ENCODE peak calls at places on chromosomes 2 and 18, in six cellular contexts. L is HS-5, W is GM13977, F is fibroblast of the aortic adventitia, A is MV-4-11, Z is colonic mucosa. E is an unnamed sample.

GRCh38 chr2:48607307-48608014 is 10.2 kb upstream of the GTF2A1L start:
- DNase-seq in Z (no peak), A (peak), W (no peak), F (peak), L (no peak), E (no peak)

GRCh38 chr18:58784601-58785137 is 80.0 kb upstream of the ZNF532 start:
- DNase-seq in A (no peak), Z (no peak), W (no peak), L (no peak), F (no peak), E (no peak)

GRCh38 chr18:22113144-22113813 is 56.1 kb upstream of the GATA6 start:
- DNase-seq in L (no peak), F (no peak), A (no peak), Z (peak), W (no peak), E (no peak)

GRCh38 chr2:30661173-30662107 is 145.8 kb downstream of the CAPN13 start:
- DNase-seq in A (no peak), W (no peak), L (no peak), Z (no peak), F (peak), E (no peak)

GRCh38 chr2:144950874-144951560 is 431.1 kb upstream of the ZEB2 start:
- DNase-seq in W (no peak), A (no peak), Z (no peak), L (peak), F (peak), E (no peak)

GRCh38 chr2:204913854-204914464 is 368.7 kb downstream of the PARD3B start:
- DNase-seq in W (no peak), A (no peak), L (no peak), Z (no peak), F (no peak), E (no peak)

GRCh38 chr2:8646731-8647461 is 35.0 kb upstream of the ID2 start:
- DNase-seq in F (no peak), A (no peak), Z (no peak), L (no peak), W (no peak), E (no peak)

GRCh38 chr2:45533771-45534170 is 77.3 kb downstream of the SRBD1 start:
- DNase-seq in A (no peak), W (no peak), Z (no peak), L (no peak), F (peak), E (no peak)

GRCh38 chr2:1802046-1802445 is 57.7 kb upstream of the PXDN start:
- DNase-seq in Z (no peak), W (no peak), L (no peak), A (no peak), F (no peak), E (no peak)

GRCh38 chr2:161905389-161906046 is 168.5 kb downstream of the DPP4 start:
- DNase-seq in W (peak), L (peak), Z (no peak), A (peak), F (peak), E (no peak)

GRCh38 chr2:143686585-143687164 is 557.5 kb downstream of the ARHGAP15 start:
- DNase-seq in F (peak), L (peak), A (peak), W (peak), Z (no peak), E (peak)

GRCh38 chr2:157743051-157743450 is 114.4 kb upstream of the ACVR1C start:
- DNase-seq in W (peak), A (no peak), L (no peak), F (no peak), Z (no peak), E (no peak)

GRCh38 chr2:72156872-72157271 is 9.2 kb upstream of the CYP26B1 start:
- DNase-seq in Z (no peak), F (no peak), A (no peak), W (no peak), L (no peak), E (no peak)

GRCh38 chr2:70906439-70907018 is 29.2 kb upstream of the ATP6V1B1 start:
- DNase-seq in Z (no peak), F (no peak), L (no peak), A (no peak), W (no peak), E (no peak)

GRCh38 chr2:187424156-187424555 is 23.9 kb downstream of the CALCRL start:
- DNase-seq in L (no peak), W (no peak), Z (no peak), F (peak), A (no peak), E (no peak)

GRCh38 chr2:210261996-210262510 is 36.8 kb upstream of the ACADL start:
- DNase-seq in F (no peak), Z (no peak), W (no peak), L (no peak), A (no peak), E (no peak)

GRCh38 chr2:6506311-6507258 is 359.1 kb downstream of the CMPK2 start:
- DNase-seq in Z (peak), A (no peak), L (no peak), W (no peak), F (no peak), E (no peak)

GRCh38 chr2:5730386-5730785 is 38.2 kb downstream of the SOX11 start:
- DNase-seq in F (no peak), Z (no peak), W (no peak), L (no peak), A (no peak), E (no peak)

GRCh38 chr2:235870515-235870914 is 297.7 kb downstream of the GBX2 start:
- DNase-seq in W (no peak), L (no peak), F (no peak), Z (no peak), A (no peak), E (no peak)

GRCh38 chr2:133369896-133370295 is 198.4 kb downstream of the NCKAP5 start:
- DNase-seq in A (no peak), Z (no peak), L (no peak), W (no peak), F (no peak), E (no peak)

GRCh38 chr2:67565761-67566160 is 168.6 kb downstream of the ETAA1 start:
- DNase-seq in W (no peak), Z (no peak), A (no peak), L (no peak), F (peak), E (no peak)

GRCh38 chr2:42385225-42385624 is 24.2 kb upstream of the COX7A2L start:
- DNase-seq in Z (peak), A (no peak), W (no peak), F (no peak), L (no peak), E (no peak)

GRCh38 chr2:169361706-169362345 is 508 bp downstream of the LRP2 start:
- DNase-seq in L (no peak), Z (no peak), W (peak), A (no peak), F (peak), E (no peak)